ENCODE peak calls at places on chromosomes 3 and 15, in six cellular contexts. F is Panc1, J is astrocyte, R is heart right ventricle, W is NT2/D1, N is lung. D is an unnamed sample. For H3K36me3, the result is how much of the 10 kb centered on the place peaks cover.

GRCh38 chr3:46312996-46313395 is 40.9 kb upstream of the CCR2 start:
- DNase-seq in F (no peak), J (no peak), R (no peak), W (no peak), N (peak), D (no peak)

GRCh38 chr3:102158080-102158756 is 276.6 kb upstream of the ZPLD1 start:
- DNase-seq in F (no peak), J (no peak), R (no peak), W (no peak), N (no peak), D (peak)

GRCh38 chr3:4350789-4351163 is 47.6 kb downstream of the SETMAR start:
- DNase-seq in F (peak), J (peak), R (no peak), W (peak), N (no peak), D (no peak)

GRCh38 chr3:38588276-38588971 is 61.1 kb downstream of the SCN5A start:
- DNase-seq in F (no peak), J (no peak), R (peak), W (no peak), N (no peak), D (no peak)

GRCh38 chr3:155790272-155790918 is 15.7 kb downstream of the C3orf33 start:
- DNase-seq in F (no peak), J (no peak), R (no peak), W (no peak), N (no peak), D (no peak)

GRCh38 chr3:104628185-104628789 is 738.4 kb upstream of the ALCAM start:
- DNase-seq in F (no peak), J (peak), R (no peak), W (no peak), N (no peak), D (peak)

GRCh38 chr3:105899528-105899927 is 30.7 kb upstream of the CBLB start:
- DNase-seq in F (no peak), J (peak), R (no peak), W (no peak), N (no peak), D (no peak)

GRCh38 chr3:37032961-37033360 is 39.6 kb downstream of the MLH1 start:
- DNase-seq in F (no peak), J (no peak), R (no peak), W (no peak), N (no peak), D (no peak)

GRCh38 chr3:171494457-171495109 is 34.4 kb upstream of the TNIK start:
- DNase-seq in F (no peak), J (no peak), R (no peak), W (no peak), N (no peak), D (no peak)

GRCh38 chr3:169283902-169284451 is 379.5 kb downstream of the MECOM start:
- DNase-seq in F (no peak), J (no peak), R (no peak), W (no peak), N (no peak), D (no peak)

GRCh38 chr3:24299801-24300626 is 194.6 kb downstream of the THRB start:
- DNase-seq in F (no peak), J (peak), R (no peak), W (no peak), N (no peak), D (peak)

GRCh38 chr15:80577552-80578205 is 117.4 kb upstream of the ABHD17C start:
- DNase-seq in F (no peak), J (no peak), R (no peak), W (no peak), N (no peak), D (no peak)
- H3K36me3 ChIP-seq in F (under half), J (under half), R (under half), W (under half), N (under half), D (under half)

GRCh38 chr15:70068783-70069565 is 28.7 kb downstream of the TLE3 start:
- DNase-seq in F (no peak), J (no peak), R (no peak), W (no peak), N (no peak), D (no peak)
- H3K36me3 ChIP-seq in F (under half), J (under half), R (under half), W (half or more), N (under half), D (half or more)

DNA sequence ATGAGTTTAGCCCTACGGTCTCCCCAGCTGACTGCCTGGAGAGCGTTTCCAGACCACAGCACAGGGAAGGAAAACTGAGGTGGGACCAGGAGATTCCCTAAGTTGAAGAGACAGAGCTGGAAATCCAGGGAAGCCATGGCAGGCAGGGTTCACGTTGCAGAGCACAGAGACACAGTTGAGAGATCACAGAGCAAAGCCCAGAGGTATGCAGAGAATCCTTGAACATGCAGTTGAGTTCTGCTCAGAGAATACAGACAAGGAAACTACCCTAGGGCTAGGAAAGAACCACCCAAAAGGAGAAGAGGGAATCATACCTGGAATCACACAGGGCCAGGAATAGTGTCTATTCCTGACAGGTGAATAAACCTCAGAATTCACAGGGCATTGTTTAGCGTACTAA is 14.3 kb downstream of the SLC28A1 start:
- DNase-seq in F (no peak), J (no peak), R (no peak), W (no peak), N (no peak), D (no peak)
- H3K36me3 ChIP-seq in F (under half), J (under half), R (under half), W (under half), N (under half), D (under half)

GRCh38 chr15:65509321-65509720 is 8.2 kb downstream of the DPP8 start:
- DNase-seq in F (no peak), J (no peak), R (no peak), W (no peak), N (no peak), D (no peak)
- H3K36me3 ChIP-seq in F (under half), J (under half), R (under half), W (half or more), N (under half), D (under half)

GRCh38 chr15:88477885-88478284 is 10.4 kb downstream of the MRPS11 start:
- DNase-seq in F (no peak), J (no peak), R (no peak), W (no peak), N (no peak), D (no peak)
- H3K36me3 ChIP-seq in F (under half), J (under half), R (under half), W (half or more), N (under half), D (under half)